ENCODE peak calls at places on chromosomes 11 and 22, in five cellular contexts. J, T, N, D and Q are unnamed samples.

GRCh38 chr11:69647761-69648497 is 7.0 kb downstream of the CCND1 start:
- DNase-seq in J (no peak), T (no peak), N (no peak), D (no peak), Q (peak)

GRCh38 chr11:131888230-131888826 is 517.9 kb downstream of the NTM start:
- DNase-seq in J (no peak), T (no peak), N (no peak), D (peak), Q (no peak)

GRCh38 chr11:61526956-61527731 is 18.6 kb downstream of the LRRC10B start:
- DNase-seq in J (no peak), T (no peak), N (no peak), D (no peak), Q (no peak)

GRCh38 chr11:102776454-102776853 is 4.0 kb downstream of the MMP10 start:
- DNase-seq in J (no peak), T (no peak), N (no peak), D (no peak), Q (no peak)

GRCh38 chr11:66335531-66336233 is 552 bp downstream of the RIN1 start:
- DNase-seq in J (no peak), T (peak), N (no peak), D (peak), Q (peak)

GRCh38 chr22:39800790-39801540 is 92.6 kb downstream of the ENTHD1 start:
- DNase-seq in J (no peak), T (no peak), N (no peak), D (no peak), Q (no peak)

GRCh38 chr11:8372641-8373381 is 109.1 kb upstream of the LMO1 start:
- DNase-seq in J (no peak), T (peak), N (no peak), D (no peak), Q (peak)

GRCh38 chr11:36352919-36353318 is 56.8 kb downstream of the PRR5L start:
- DNase-seq in J (no peak), T (no peak), N (no peak), D (no peak), Q (no peak)

GRCh38 chr11:132471491-132471890 is 1060.8 kb downstream of the OPCML start:
- DNase-seq in J (no peak), T (no peak), N (no peak), D (no peak), Q (no peak)

GRCh38 chr11:69320756-69321741 is 27.1 kb downstream of the MYEOV start:
- DNase-seq in J (no peak), T (no peak), N (no peak), D (no peak), Q (peak)

GRCh38 chr22:50053861-50054260 is 4.2 kb downstream of the TTLL8 start:
- DNase-seq in J (no peak), T (no peak), N (no peak), D (no peak), Q (no peak)

GRCh38 chr22:29936186-29936585 is 53.2 kb downstream of the MTMR3 start:
- DNase-seq in J (no peak), T (no peak), N (no peak), D (no peak), Q (no peak)

GRCh38 chr11:104547996-104548661 is 350.1 kb downstream of the CASP12 start:
- DNase-seq in J (no peak), T (no peak), N (no peak), D (peak), Q (no peak)

GRCh38 chr11:69913591-69914285 is 94.5 kb upstream of the FGF3 start:
- DNase-seq in J (no peak), T (peak), N (no peak), D (no peak), Q (peak)

GRCh38 chr22:20965104-20965887 is 1.8 kb upstream of the AIFM3 start:
- DNase-seq in J (no peak), T (no peak), N (no peak), D (no peak), Q (no peak)

GRCh38 chr11:30788849-30789248 is 202.7 kb upstream of the MPPED2 start:
- DNase-seq in J (no peak), T (no peak), N (no peak), D (no peak), Q (no peak)

GRCh38 chr22:44931766-44932165 is 78.0 kb downstream of the PHF21B start:
- DNase-seq in J (no peak), T (no peak), N (no peak), D (no peak), Q (no peak)

GRCh38 chr11:71372693-71373657 is 75.2 kb downstream of the DHCR7 start:
- DNase-seq in J (peak), T (no peak), N (no peak), D (peak), Q (no peak)

GRCh38 chr22:19658967-19659804 is 55.1 kb upstream of the SEPTIN5 start:
- DNase-seq in J (no peak), T (peak), N (no peak), D (no peak), Q (no peak)

GRCh38 chr11:60834742-60835141 is 7.2 kb upstream of the CCDC86 start:
- DNase-seq in J (no peak), T (no peak), N (no peak), D (no peak), Q (no peak)

GRCh38 chr11:133787379-133788103 is 57.8 kb downstream of the SPATA19 start:
- DNase-seq in J (no peak), T (peak), N (no peak), D (no peak), Q (peak)

GRCh38 chr11:64522843-64523242 is 68.2 kb upstream of the SLC22A12 start:
- DNase-seq in J (no peak), T (no peak), N (no peak), D (no peak), Q (no peak)

GRCh38 chr22:30890689-30891442 is 77.7 kb downstream of the MORC2 start:
- DNase-seq in J (no peak), T (peak), N (peak), D (peak), Q (peak)

GRCh38 chr11:69211540-69212120 is 55.9 kb downstream of the SMIM38 start:
- DNase-seq in J (no peak), T (peak), N (no peak), D (no peak), Q (peak)

GRCh38 chr22:49088801-49089791 is 738.6 kb downstream of the BRD1 start:
- DNase-seq in J (no peak), T (no peak), N (no peak), D (no peak), Q (no peak)

GRCh38 chr11:11849127-11849746 is 7.5 kb downstream of the USP47 start:
- DNase-seq in J (peak), T (no peak), N (peak), D (peak), Q (no peak)

GRCh38 chr22:50048066-50048765 is 9.9 kb downstream of the TTLL8 start:
- DNase-seq in J (no peak), T (no peak), N (no peak), D (no peak), Q (peak)

GRCh38 chr11:61028135-61028729 is 56.8 kb downstream of the CD6 start:
- DNase-seq in J (no peak), T (no peak), N (no peak), D (no peak), Q (no peak)

GRCh38 chr22:23256986-23257888 is 76.9 kb downstream of the BCR start:
- DNase-seq in J (no peak), T (peak), N (peak), D (peak), Q (peak)

GRCh38 chr11:110968348-110969062 is 256.3 kb upstream of the ARHGAP20 start:
- DNase-seq in J (no peak), T (no peak), N (no peak), D (peak), Q (no peak)

GRCh38 chr11:110490886-110491285 is 61.1 kb downstream of the FDX1 start:
- DNase-seq in J (no peak), T (no peak), N (no peak), D (peak), Q (no peak)

GRCh38 chr11:57500526-57500925 is 15.0 kb downstream of the SLC43A1 start:
- DNase-seq in J (no peak), T (no peak), N (no peak), D (no peak), Q (no peak)

GRCh38 chr11:99171330-99171729 is 150.6 kb downstream of the CNTN5 start:
- DNase-seq in J (no peak), T (no peak), N (no peak), D (no peak), Q (no peak)

GRCh38 chr22:29479417-29480261 is at the start of gene NEFH:
- DNase-seq in J (no peak), T (no peak), N (no peak), D (no peak), Q (no peak)

GRCh38 chr11:45538363-45538762 is 127.1 kb downstream of the CHST1 start:
- DNase-seq in J (no peak), T (no peak), N (no peak), D (no peak), Q (no peak)
- TF ChIP-seq CTCF in J (no peak), T (no peak), N (no peak), D (no peak), Q (no peak)

DNA sequence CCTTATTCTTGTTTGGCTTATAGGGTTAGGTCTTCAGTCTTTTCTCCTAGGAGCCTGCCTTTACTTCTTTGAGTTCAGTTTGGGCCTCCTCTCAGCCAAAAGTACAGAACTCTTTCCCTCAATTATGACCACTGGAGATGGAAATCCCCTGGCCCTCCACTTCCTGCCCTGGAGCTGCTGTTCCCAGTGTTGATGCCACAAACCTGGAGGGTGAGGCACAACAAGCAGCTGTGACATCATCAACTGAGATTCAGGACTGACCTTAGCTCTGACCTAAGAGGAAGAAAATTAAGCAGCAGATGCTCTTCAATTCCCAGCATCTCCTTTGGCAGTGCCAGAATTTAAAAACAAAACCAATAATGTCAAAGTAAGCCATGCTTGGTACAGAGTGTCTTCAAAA is 3.0 kb downstream of the ABTB2 start:
- DNase-seq in J (no peak), T (no peak), N (no peak), D (no peak), Q (no peak)
- TF ChIP-seq CTCF in J (no peak), T (no peak), N (no peak), D (no peak), Q (no peak)

GRCh38 chr11:747176-748006 is at the start of gene TALDO1:
- DNase-seq in J (peak), T (peak), N (peak), D (peak), Q (peak)
- TF ChIP-seq CTCF in J (peak), T (no peak), N (peak), D (peak), Q (no peak)

DNA sequence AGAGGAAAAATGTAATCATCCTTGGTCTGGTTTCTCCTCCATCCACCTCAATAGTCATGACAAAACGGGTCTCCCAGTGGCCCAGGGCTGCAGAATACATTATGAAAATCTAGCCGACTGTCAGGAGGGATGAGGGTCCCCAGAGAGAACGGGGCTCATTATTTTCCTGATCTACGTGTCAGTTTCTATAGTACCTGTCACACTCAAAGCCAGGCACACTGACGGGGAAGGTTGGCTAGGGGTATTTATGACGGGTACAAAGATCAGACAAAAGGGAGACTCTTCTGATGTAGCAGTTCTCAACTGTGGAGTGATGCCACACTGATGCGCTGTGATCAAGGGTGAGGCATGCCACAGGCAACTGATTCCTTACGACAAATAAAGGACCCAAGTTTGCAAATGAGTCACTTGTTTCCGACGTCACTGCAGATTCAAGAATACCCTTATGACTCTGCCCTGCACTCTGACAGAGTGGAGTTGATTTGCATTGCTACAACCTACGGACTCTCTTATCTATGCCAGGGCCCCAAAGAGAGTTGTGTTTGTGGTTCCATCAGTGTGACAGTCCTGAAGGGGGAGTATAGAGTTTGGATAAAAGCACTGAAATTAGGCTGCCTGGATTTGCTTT is 188.2 kb upstream of the TBCEL start:
- DNase-seq in J (peak), T (no peak), N (no peak), D (no peak), Q (no peak)
- TF ChIP-seq CTCF in J (no peak), T (no peak), N (no peak), D (no peak), Q (no peak)

DNA sequence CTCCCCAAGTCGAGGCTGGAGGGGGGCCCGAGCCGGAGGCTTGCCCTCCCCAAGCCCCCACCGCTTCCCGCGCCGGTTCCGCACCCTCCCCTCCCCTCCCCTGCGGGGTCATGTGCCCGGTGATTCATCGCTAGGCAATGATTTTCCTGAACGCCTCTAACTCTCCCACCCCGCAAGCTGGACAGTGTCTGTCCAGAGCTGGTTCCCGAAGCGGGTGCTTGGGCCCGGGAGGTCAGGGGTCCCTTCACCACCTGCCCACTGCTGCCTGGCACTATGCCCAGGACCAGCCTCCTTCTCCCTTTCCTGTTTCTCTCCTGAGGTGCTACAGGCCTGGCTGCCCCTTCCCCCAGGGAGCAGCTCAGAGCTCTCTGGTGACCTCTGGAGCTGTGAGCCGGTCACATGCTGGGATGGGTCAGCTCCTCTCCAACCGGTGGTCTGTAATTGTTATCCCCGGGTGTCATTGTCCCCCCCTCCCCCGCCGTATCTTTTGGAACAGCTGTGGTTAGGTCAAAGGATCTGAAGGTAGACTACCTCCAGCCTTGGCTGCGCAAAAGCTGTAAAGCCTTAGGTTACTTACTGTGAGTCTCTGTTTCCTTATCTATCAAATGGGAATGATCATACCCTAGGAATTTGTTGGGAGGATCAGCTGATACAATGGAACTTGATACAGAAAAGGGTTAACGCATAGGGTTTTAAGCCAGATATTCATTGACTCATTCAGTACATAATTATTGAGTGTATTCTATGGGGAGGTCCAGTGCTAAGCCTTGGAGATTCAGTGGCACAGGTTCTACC is 722 bp downstream of the STX3 start:
- DNase-seq in J (peak), T (peak), N (peak), D (peak), Q (peak)
- TF ChIP-seq CTCF in J (peak), T (no peak), N (no peak), D (no peak), Q (no peak)

DNA sequence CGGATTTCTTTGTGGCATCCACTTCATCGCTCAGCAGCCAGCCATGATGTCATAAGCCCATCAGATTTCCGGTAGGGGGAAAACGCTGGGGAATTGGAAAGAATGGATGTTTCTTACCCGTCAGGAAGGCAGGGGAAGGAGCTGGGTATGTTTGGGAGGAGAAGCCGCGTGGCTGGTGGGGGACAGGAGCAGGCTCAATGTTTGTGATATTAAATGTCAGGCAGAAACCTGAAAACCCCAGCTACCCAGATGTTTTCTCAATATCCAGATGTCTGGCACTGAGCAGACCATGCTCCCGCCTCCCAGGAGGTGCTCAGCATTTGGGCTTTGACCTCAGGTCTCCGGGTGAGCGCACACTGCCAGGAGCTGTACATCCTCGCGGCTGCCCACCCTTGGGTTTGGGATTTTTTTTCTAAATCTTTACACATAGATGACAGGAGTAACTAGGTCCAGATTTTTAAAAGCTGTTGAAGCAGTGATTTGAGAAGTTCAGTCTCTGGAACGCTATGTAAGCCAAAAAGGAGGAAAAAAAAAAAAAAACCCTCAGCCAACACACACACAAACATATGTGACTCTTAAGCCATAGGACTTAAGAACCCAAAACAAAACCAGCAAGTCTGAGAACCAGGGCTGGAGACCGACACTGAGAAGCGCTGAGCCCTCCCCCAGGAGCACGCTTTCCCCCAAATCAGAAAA is 67.4 kb downstream of the NFAM1 start:
- DNase-seq in J (no peak), T (no peak), N (peak), D (peak), Q (no peak)
- TF ChIP-seq CTCF in J (no peak), T (no peak), N (no peak), D (no peak), Q (no peak)

GRCh38 chr22:37169947-37170688 is 17.9 kb downstream of the C1QTNF6 start:
- DNase-seq in J (no peak), T (peak), N (no peak), D (no peak), Q (peak)
- TF ChIP-seq CTCF in J (no peak), T (no peak), N (no peak), D (no peak), Q (no peak)

GRCh38 chr11:96309643-96310017 is 33.4 kb downstream of the MAML2 start:
- DNase-seq in J (no peak), T (no peak), N (no peak), D (no peak), Q (no peak)

GRCh38 chr11:96306933-96307747 is 35.9 kb downstream of the MAML2 start:
- DNase-seq in J (peak), T (peak), N (peak), D (peak), Q (peak)

GRCh38 chr11:96310236-96310635 is 32.8 kb downstream of the MAML2 start:
- DNase-seq in J (no peak), T (no peak), N (no peak), D (peak), Q (no peak)

GRCh38 chr11:96307748-96308133 is 35.3 kb downstream of the MAML2 start:
- DNase-seq in J (no peak), T (no peak), N (no peak), D (peak), Q (no peak)

GRCh38 chr11:96309001-96309642 is 33.9 kb downstream of the MAML2 start:
- DNase-seq in J (no peak), T (no peak), N (no peak), D (no peak), Q (no peak)
- TF ChIP-seq CTCF in J (no peak), T (no peak), N (no peak), D (no peak), Q (no peak)

GRCh38 chr11:72581067-72581466 is 93.2 kb downstream of the PDE2A start:
- DNase-seq in J (no peak), T (no peak), N (no peak), D (no peak), Q (no peak)
- TF ChIP-seq CTCF in J (no peak), T (no peak), N (no peak), D (no peak), Q (no peak)